ENCODE peak calls at places on chromosome 5, in eight cellular contexts. N is dorsolateral prefrontal cortex; D is Kasumi-1; Y is effector CD8-positive, alpha-beta T cell; M is GM10248; R is neural progenitor cell; P is heart right ventricle; J is AG08395. Z is an unnamed sample.

GRCh38 chr5:176614805-176615478 is 5.0 kb upstream of the GPRIN1 start:
- DNase-seq in N (no peak), D (no peak), Y (no peak), M (no peak), R (no peak), P (no peak), J (peak), Z (no peak)

GRCh38 chr5:78747703-78748359 is 99.3 kb upstream of the LHFPL2 start:
- DNase-seq in N (no peak), D (no peak), Y (no peak), M (no peak), R (no peak), P (no peak), J (peak), Z (no peak)

GRCh38 chr5:90638878-90639277 is 80.3 kb downstream of the ADGRV1 start:
- DNase-seq in N (no peak), D (no peak), Y (no peak), M (no peak), R (no peak), P (no peak), J (no peak), Z (no peak)

GRCh38 chr5:126526493-126526892 is 68.5 kb downstream of the ALDH7A1 start:
- DNase-seq in N (no peak), D (no peak), Y (no peak), M (no peak), R (no peak), P (no peak), J (no peak), Z (no peak)

GRCh38 chr5:98968056-98968564 is 39.3 kb upstream of the CHD1 start:
- DNase-seq in N (no peak), D (no peak), Y (no peak), M (no peak), R (peak), P (no peak), J (no peak), Z (no peak)

GRCh38 chr5:113081881-113082546 is 105.4 kb downstream of the DCP2 start:
- DNase-seq in N (no peak), D (no peak), Y (no peak), M (no peak), R (no peak), P (no peak), J (peak), Z (no peak)

GRCh38 chr5:157648275-157648990 is 3.8 kb downstream of the SOX30 start:
- DNase-seq in N (no peak), D (no peak), Y (no peak), M (no peak), R (no peak), P (no peak), J (no peak), Z (no peak)

GRCh38 chr5:1763960-1764605 is 35.6 kb downstream of the MRPL36 start:
- DNase-seq in N (no peak), D (no peak), Y (no peak), M (no peak), R (no peak), P (no peak), J (no peak), Z (no peak)

GRCh38 chr5:6468104-6468503 is 19.4 kb downstream of the UBE2QL1 start:
- DNase-seq in N (no peak), D (no peak), Y (no peak), M (no peak), R (peak), P (no peak), J (no peak), Z (no peak)

GRCh38 chr5:175711031-175711430 is 53.2 kb downstream of the HRH2 start:
- DNase-seq in N (no peak), D (no peak), Y (no peak), M (no peak), R (no peak), P (no peak), J (no peak), Z (no peak)

GRCh38 chr5:138985683-138986082 is 110.5 kb upstream of the LRRTM2 start:
- DNase-seq in N (no peak), D (no peak), Y (no peak), M (no peak), R (no peak), P (no peak), J (no peak), Z (no peak)

GRCh38 chr5:177098103-177098771 is 11.5 kb downstream of the FGFR4 start:
- DNase-seq in N (no peak), D (no peak), Y (no peak), M (no peak), R (no peak), P (no peak), J (peak), Z (no peak)

GRCh38 chr5:149271717-149272558 is at the start of gene AFAP1L1:
- DNase-seq in N (peak), D (peak), Y (peak), M (no peak), R (peak), P (peak), J (peak), Z (peak)